ENCODE peak calls at places on chromosomes 1 and 21, in five cellular contexts. One of them, this sample, is unnamed.

GRCh38 chr21:42199488-42200463 is 19.2 kb upstream of the ABCG1 start:
- DNase-seq in IMR-90: peak; percentile 77
- DNase-seq in K562: no peak
- DNase-seq in Caco-2: no peak
- DNase-seq in LHCN-M2: peak; percentile 32
- DNase-seq in this sample: no peak

GRCh38 chr1:172357753-172358152 is 62.7 kb upstream of the C1orf105 start:
- DNase-seq in IMR-90: no peak
- DNase-seq in K562: no peak
- DNase-seq in Caco-2: no peak
- DNase-seq in LHCN-M2: no peak
- DNase-seq in this sample: no peak

GRCh38 chr1:215595231-215595630 is 28.1 kb downstream of the KCTD3 start:
- DNase-seq in IMR-90: peak; percentile 9
- DNase-seq in K562: no peak
- DNase-seq in Caco-2: peak; percentile 22
- DNase-seq in LHCN-M2: peak; percentile 13
- DNase-seq in this sample: no peak

GRCh38 chr1:200428482-200429205 is 18.8 kb upstream of the ZNF281 start:
- DNase-seq in IMR-90: peak; percentile 68
- DNase-seq in K562: no peak
- DNase-seq in Caco-2: no peak
- DNase-seq in LHCN-M2: no peak
- DNase-seq in this sample: no peak

GRCh38 chr1:43277116-43277876 is 7.5 kb downstream of the TMEM125 start:
- DNase-seq in IMR-90: no peak
- DNase-seq in K562: no peak
- DNase-seq in Caco-2: no peak
- DNase-seq in LHCN-M2: no peak
- DNase-seq in this sample: no peak

GRCh38 chr1:233607252-233608119 is 6.4 kb upstream of the KCNK1 start:
- DNase-seq in IMR-90: no peak
- DNase-seq in K562: no peak
- DNase-seq in Caco-2: no peak
- DNase-seq in LHCN-M2: no peak
- DNase-seq in this sample: no peak

GRCh38 chr21:42593007-42593814 is 60.2 kb upstream of the PDE9A start:
- DNase-seq in IMR-90: peak; percentile 26
- DNase-seq in K562: peak; percentile 94
- DNase-seq in Caco-2: peak; percentile 82
- DNase-seq in LHCN-M2: peak; percentile 13
- DNase-seq in this sample: peak; percentile 48

GRCh38 chr1:19164274-19165015 is 45.6 kb downstream of the UBR4 start:
- DNase-seq in IMR-90: no peak
- DNase-seq in K562: no peak
- DNase-seq in Caco-2: peak; percentile 55
- DNase-seq in LHCN-M2: no peak
- DNase-seq in this sample: no peak

GRCh38 chr1:33349778-33350610 is 29.1 kb upstream of the A3GALT2 start:
- DNase-seq in IMR-90: peak; percentile 72
- DNase-seq in K562: peak; percentile 96
- DNase-seq in Caco-2: peak; percentile 79
- DNase-seq in LHCN-M2: peak; percentile 82
- DNase-seq in this sample: peak; percentile 91

GRCh38 chr1:240031009-240031408 is 60.7 kb upstream of the FMN2 start:
- DNase-seq in IMR-90: peak; percentile 97
- DNase-seq in K562: no peak
- DNase-seq in Caco-2: no peak
- DNase-seq in LHCN-M2: peak; percentile 99
- DNase-seq in this sample: no peak

GRCh38 chr1:3564921-3565831 is 46.1 kb downstream of the MEGF6 start:
- DNase-seq in IMR-90: peak; percentile 10
- DNase-seq in K562: peak; percentile 84
- DNase-seq in Caco-2: peak; percentile 50
- DNase-seq in LHCN-M2: peak; percentile 4
- DNase-seq in this sample: peak; percentile 58

GRCh38 chr1:154469844-154470417 is 32.1 kb upstream of the TDRD10 start:
- DNase-seq in IMR-90: no peak
- DNase-seq in K562: no peak
- DNase-seq in Caco-2: peak; percentile 35
- DNase-seq in LHCN-M2: no peak
- DNase-seq in this sample: no peak

GRCh38 chr1:228284148-228284495 is 76.3 kb downstream of the OBSCN start:
- DNase-seq in IMR-90: no peak
- DNase-seq in K562: no peak
- DNase-seq in Caco-2: no peak
- DNase-seq in LHCN-M2: no peak
- DNase-seq in this sample: no peak

GRCh38 chr1:91555074-91555730 is 54.6 kb downstream of the CDC7 start:
- DNase-seq in IMR-90: peak; percentile 54
- DNase-seq in K562: peak; percentile 37
- DNase-seq in Caco-2: peak; percentile 10
- DNase-seq in LHCN-M2: peak; percentile 42
- DNase-seq in this sample: peak; percentile 19

GRCh38 chr1:225811622-225812487 is 1.9 kb downstream of the EPHX1 start:
- DNase-seq in IMR-90: no peak
- DNase-seq in K562: no peak
- DNase-seq in Caco-2: peak; percentile 17
- DNase-seq in LHCN-M2: no peak
- DNase-seq in this sample: peak; percentile 20

GRCh38 chr1:16048573-16049189 is 5.1 kb downstream of the CLCNKB start:
- DNase-seq in IMR-90: no peak
- DNase-seq in K562: peak; percentile 90
- DNase-seq in Caco-2: no peak
- DNase-seq in LHCN-M2: no peak
- DNase-seq in this sample: peak; percentile 61

GRCh38 chr1:159918041-159918917 is 7.0 kb downstream of the TAGLN2 start:
- DNase-seq in IMR-90: peak; percentile 67
- DNase-seq in K562: no peak
- DNase-seq in Caco-2: no peak
- DNase-seq in LHCN-M2: peak; percentile 79
- DNase-seq in this sample: no peak

GRCh38 chr1:155713054-155713453 is 24.2 kb downstream of the DAP3 start:
- DNase-seq in IMR-90: no peak
- DNase-seq in K562: no peak
- DNase-seq in Caco-2: no peak
- DNase-seq in LHCN-M2: no peak
- DNase-seq in this sample: no peak

GRCh38 chr1:157096881-157097280 is 2.7 kb downstream of the ETV3L start:
- DNase-seq in IMR-90: no peak
- DNase-seq in K562: no peak
- DNase-seq in Caco-2: no peak
- DNase-seq in LHCN-M2: no peak
- DNase-seq in this sample: no peak

GRCh38 chr1:34758751-34759150 is 789 bp upstream of the GJB4 start:
- DNase-seq in IMR-90: no peak
- DNase-seq in K562: no peak
- DNase-seq in Caco-2: no peak
- DNase-seq in LHCN-M2: no peak
- DNase-seq in this sample: no peak

GRCh38 chr1:181522864-181523263 is 39.5 kb downstream of the CACNA1E start:
- DNase-seq in IMR-90: no peak
- DNase-seq in K562: no peak
- DNase-seq in Caco-2: no peak
- DNase-seq in LHCN-M2: no peak
- DNase-seq in this sample: no peak

GRCh38 chr1:162372159-162373071 is 4.2 kb downstream of the SPATA46 start:
- DNase-seq in IMR-90: no peak
- DNase-seq in K562: peak; percentile 90
- DNase-seq in Caco-2: no peak
- DNase-seq in LHCN-M2: peak; percentile 59
- DNase-seq in this sample: peak; percentile 92

GRCh38 chr1:47534040-47534328 is 96.1 kb downstream of the FOXD2 start:
- DNase-seq in IMR-90: no peak
- DNase-seq in K562: no peak
- DNase-seq in Caco-2: no peak
- DNase-seq in LHCN-M2: no peak
- DNase-seq in this sample: no peak

GRCh38 chr1:58763214-58763613 is 20.6 kb downstream of the JUN start:
- DNase-seq in IMR-90: peak; percentile 87
- DNase-seq in K562: no peak
- DNase-seq in Caco-2: no peak
- DNase-seq in LHCN-M2: peak; percentile 76
- DNase-seq in this sample: no peak

GRCh38 chr21:17514124-17514481 is 1.3 kb downstream of the CXADR start:
- DNase-seq in IMR-90: no peak
- DNase-seq in K562: no peak
- DNase-seq in Caco-2: no peak
- DNase-seq in LHCN-M2: no peak
- DNase-seq in this sample: no peak

GRCh38 chr1:59691261-59691660 is 123.5 kb upstream of the HOOK1 start:
- DNase-seq in IMR-90: no peak
- DNase-seq in K562: no peak
- DNase-seq in Caco-2: no peak
- DNase-seq in LHCN-M2: peak; percentile 53
- DNase-seq in this sample: no peak

GRCh38 chr21:29163381-29164115 is 33.1 kb downstream of the MAP3K7CL start:
- DNase-seq in IMR-90: no peak
- DNase-seq in K562: no peak
- DNase-seq in Caco-2: no peak
- DNase-seq in LHCN-M2: no peak
- DNase-seq in this sample: no peak

GRCh38 chr1:156948708-156949107 is 28.3 kb downstream of the LRRC71 start:
- DNase-seq in IMR-90: no peak
- DNase-seq in K562: no peak
- DNase-seq in Caco-2: no peak
- DNase-seq in LHCN-M2: no peak
- DNase-seq in this sample: no peak

GRCh38 chr1:211639500-211640361 is 35.7 kb downstream of the NEK2 start:
- DNase-seq in IMR-90: peak; percentile 97
- DNase-seq in K562: no peak
- DNase-seq in Caco-2: peak; percentile 68
- DNase-seq in LHCN-M2: peak; percentile 88
- DNase-seq in this sample: no peak

GRCh38 chr1:183226361-183226760 is 40.3 kb downstream of the LAMC2 start:
- DNase-seq in IMR-90: no peak
- DNase-seq in K562: no peak
- DNase-seq in Caco-2: no peak
- DNase-seq in LHCN-M2: no peak
- DNase-seq in this sample: no peak

This sample was measured in erythroblast.